ENCODE peak calls at places on chromosomes 11 and 22, in four cellular contexts. One of them, this sample, is unnamed.
A peak's percentile ranks its signal among the peaks of the same experiment; 100 is the strongest.

GRCh38 chr22:50304528-50305392 is 2.7 kb downstream of the PLXNB2 start:
- DNase-seq in NCI-H345: no peak
- DNase-seq in EL: peak; percentile 42
- DNase-seq in activated T-cell treated with anti-CD3 and anti-CD28 coated beads for 1 hour: no peak
- DNase-seq in this sample: no peak

GRCh38 chr11:116853461-116854073 is 16.1 kb upstream of the APOA1 start:
- DNase-seq in NCI-H345: no peak
- DNase-seq in EL: peak; percentile 94
- DNase-seq in activated T-cell treated with anti-CD3 and anti-CD28 coated beads for 1 hour: no peak
- DNase-seq in this sample: peak; percentile 62

GRCh38 chr22:25062378-25063095 is 110.0 kb downstream of the KIAA1671 start:
- DNase-seq in EL: no peak
- DNase-seq in NCI-H345: no peak
- DNase-seq in activated T-cell treated with anti-CD3 and anti-CD28 coated beads for 1 hour: peak; percentile 69
- DNase-seq in this sample: no peak

GRCh38 chr22:37163618-37164534 is 14.2 kb upstream of the IL2RB start:
- DNase-seq in EL: no peak
- DNase-seq in activated T-cell treated with anti-CD3 and anti-CD28 coated beads for 1 hour: no peak
- DNase-seq in NCI-H345: no peak
- DNase-seq in this sample: no peak

GRCh38 chr11:47348859-47349258 is 3.6 kb downstream of the MYBPC3 start:
- DNase-seq in EL: peak; percentile 40
- DNase-seq in activated T-cell treated with anti-CD3 and anti-CD28 coated beads for 1 hour: no peak
- DNase-seq in NCI-H345: peak; percentile 10
- DNase-seq in this sample: peak; percentile 17

GRCh38 chr22:44459041-44459440 is 39.0 kb downstream of the RTL6 start:
- DNase-seq in EL: no peak
- DNase-seq in activated T-cell treated with anti-CD3 and anti-CD28 coated beads for 1 hour: no peak
- DNase-seq in NCI-H345: no peak
- DNase-seq in this sample: no peak

GRCh38 chr22:20021196-20022181 is 579 bp downstream of the TANGO2 start:
- DNase-seq in NCI-H345: no peak
- DNase-seq in activated T-cell treated with anti-CD3 and anti-CD28 coated beads for 1 hour: no peak
- DNase-seq in EL: peak; percentile 45
- DNase-seq in this sample: no peak

GRCh38 chr11:12207384-12208150 is 97.2 kb downstream of the MICAL2 start:
- DNase-seq in activated T-cell treated with anti-CD3 and anti-CD28 coated beads for 1 hour: no peak
- DNase-seq in EL: peak; percentile 84
- DNase-seq in NCI-H345: no peak
- DNase-seq in this sample: no peak

GRCh38 chr22:25368271-25368670 is 148.8 kb downstream of the CRYBB2 start:
- DNase-seq in activated T-cell treated with anti-CD3 and anti-CD28 coated beads for 1 hour: no peak
- DNase-seq in EL: peak; percentile 76
- DNase-seq in NCI-H345: no peak
- DNase-seq in this sample: no peak

GRCh38 chr11:92978226-92979111 is 9.0 kb downstream of the MTNR1B start:
- DNase-seq in EL: peak; percentile 24
- DNase-seq in activated T-cell treated with anti-CD3 and anti-CD28 coated beads for 1 hour: no peak
- DNase-seq in NCI-H345: peak; percentile 98
- DNase-seq in this sample: peak; percentile 85

GRCh38 chr11:69293819-69294505 is at the start of gene MYEOV:
- DNase-seq in activated T-cell treated with anti-CD3 and anti-CD28 coated beads for 1 hour: no peak
- DNase-seq in NCI-H345: no peak
- DNase-seq in EL: peak; percentile 38
- DNase-seq in this sample: no peak

GRCh38 chr11:118074785-118075184 is 2.1 kb upstream of the TMPRSS4 start:
- DNase-seq in activated T-cell treated with anti-CD3 and anti-CD28 coated beads for 1 hour: no peak
- DNase-seq in NCI-H345: no peak
- DNase-seq in EL: no peak
- DNase-seq in this sample: no peak

GRCh38 chr11:85661972-85662664 is 2.8 kb downstream of the CREBZF start:
- DNase-seq in NCI-H345: no peak
- DNase-seq in EL: no peak
- DNase-seq in activated T-cell treated with anti-CD3 and anti-CD28 coated beads for 1 hour: no peak
- DNase-seq in this sample: no peak

GRCh38 chr11:4060182-4060923 is 34.2 kb upstream of the RRM1 start:
- DNase-seq in activated T-cell treated with anti-CD3 and anti-CD28 coated beads for 1 hour: no peak
- DNase-seq in EL: no peak
- DNase-seq in NCI-H345: no peak
- DNase-seq in this sample: no peak

GRCh38 chr11:33065445-33066178 is 26.2 kb downstream of the TCP11L1 start:
- DNase-seq in EL: peak; percentile 65
- DNase-seq in NCI-H345: peak; percentile 57
- DNase-seq in activated T-cell treated with anti-CD3 and anti-CD28 coated beads for 1 hour: peak; percentile 64
- DNase-seq in this sample: peak; percentile 24

This sample was measured in COR-L47.